ENCODE peak calls at places on chromosomes 6 and 20, in nine cellular contexts. U is hepatocyte, S is dorsolateral prefrontal cortex, W is heart left ventricle, I is thoracic aorta, G is A549, Y is NCI-H1417, E is ELF-1, A is GM10248. N is an unnamed sample.

GRCh38 chr6:34664270-34664971 is 32.1 kb downstream of the ILRUN start:
- DNase-seq in U (no peak), S (no peak), W (no peak), I (no peak), G (no peak), Y (no peak), E (no peak), A (no peak), N (no peak)

GRCh38 chr6:124719951-124720350 is 242.3 kb upstream of the RNF217 start:
- DNase-seq in U (no peak), S (no peak), W (no peak), I (no peak), G (no peak), Y (no peak), E (no peak), A (no peak), N (no peak)

GRCh38 chr6:119043783-119044182 is 34.7 kb downstream of the FAM184A start:
- DNase-seq in U (no peak), S (no peak), W (no peak), I (no peak), G (no peak), Y (no peak), E (no peak), A (no peak), N (no peak)

GRCh38 chr6:124197148-124197547 is 393.5 kb downstream of the NKAIN2 start:
- DNase-seq in U (no peak), S (no peak), W (no peak), I (no peak), G (no peak), Y (no peak), E (no peak), A (no peak), N (no peak)

GRCh38 chr6:44228836-44229235 is 5.4 kb downstream of the SLC29A1 start:
- DNase-seq in U (no peak), S (no peak), W (no peak), I (no peak), G (no peak), Y (no peak), E (no peak), A (peak), N (no peak)

GRCh38 chr6:28488916-28489365 is 26.7 kb downstream of the GPX6 start:
- DNase-seq in U (peak), S (no peak), W (no peak), I (no peak), G (no peak), Y (no peak), E (peak), A (no peak), N (no peak)

GRCh38 chr6:169839898-169840631 is 88.6 kb downstream of the ERMARD start:
- DNase-seq in U (no peak), S (no peak), W (no peak), I (no peak), G (no peak), Y (no peak), E (no peak), A (no peak), N (no peak)

GRCh38 chr6:708237-708598 is 15.3 kb upstream of the EXOC2 start:
- DNase-seq in U (no peak), S (no peak), W (no peak), I (no peak), G (no peak), Y (no peak), E (no peak), A (no peak), N (no peak)

GRCh38 chr6:108565091-108565766 is 4.5 kb downstream of the FOXO3 start:
- DNase-seq in U (no peak), S (no peak), W (no peak), I (no peak), G (no peak), Y (no peak), E (no peak), A (peak), N (peak)

GRCh38 chr6:3414704-3415453 is 42.0 kb downstream of the SLC22A23 start:
- DNase-seq in U (peak), S (no peak), W (no peak), I (no peak), G (no peak), Y (no peak), E (peak), A (peak), N (no peak)

GRCh38 chr6:16392010-16392409 is 153.6 kb downstream of the GMPR start:
- DNase-seq in U (no peak), S (no peak), W (peak), I (no peak), G (no peak), Y (no peak), E (no peak), A (no peak), N (no peak)

GRCh38 chr6:104771258-104771832 is 88.4 kb downstream of the HACE1 start:
- DNase-seq in U (peak), S (no peak), W (no peak), I (no peak), G (peak), Y (no peak), E (no peak), A (peak), N (peak)

GRCh38 chr20:48275737-48276342 is 490.6 kb upstream of the SULF2 start:
- DNase-seq in U (peak), S (no peak), W (no peak), I (no peak), G (no peak), Y (no peak), E (peak), A (no peak), N (no peak)

GRCh38 chr20:41290804-41291389 is 26.6 kb downstream of the ZHX3 start:
- DNase-seq in U (no peak), S (no peak), W (no peak), I (no peak), G (no peak), Y (no peak), E (no peak), A (no peak), N (no peak)

GRCh38 chr6:7725849-7726415 is at the start of gene BMP6:
- DNase-seq in U (peak), S (peak), W (peak), I (peak), G (peak), Y (peak), E (peak), A (peak), N (peak)